ENCODE peak calls at places on chromosomes 11 and 22, in eight cellular contexts. One of them, this sample, is unnamed.
A peak's percentile ranks its signal among the peaks of the same experiment; 100 is the strongest.

GRCh38 chr11:120403966-120404365 is 67.8 kb downstream of the ARHGEF12 start:
- DNase-seq in CD4-positive, CD25-positive, alpha-beta regulatory T cell: no peak
- DNase-seq in A549: no peak
- DNase-seq in left lung: no peak
- DNase-seq in lower lobe of right lung: no peak
- DNase-seq in transverse colon: no peak
- DNase-seq in mesenchymal stem cell: no peak
- DNase-seq in heart left ventricle: no peak
- DNase-seq in this sample: no peak

GRCh38 chr11:57214087-57214395 is 23.0 kb downstream of the APLNR start:
- DNase-seq in heart left ventricle: no peak
- DNase-seq in mesenchymal stem cell: peak; percentile 10
- DNase-seq in transverse colon: no peak
- DNase-seq in A549: no peak
- DNase-seq in CD4-positive, CD25-positive, alpha-beta regulatory T cell: no peak
- DNase-seq in left lung: no peak
- DNase-seq in lower lobe of right lung: no peak
- DNase-seq in this sample: no peak

GRCh38 chr11:19723572-19724342 is 11.1 kb downstream of the NAV2 start:
- DNase-seq in CD4-positive, CD25-positive, alpha-beta regulatory T cell: peak; percentile 42
- DNase-seq in left lung: peak; percentile 72
- DNase-seq in mesenchymal stem cell: peak; percentile 36
- DNase-seq in transverse colon: no peak
- DNase-seq in lower lobe of right lung: peak; percentile 47
- DNase-seq in heart left ventricle: no peak
- DNase-seq in A549: no peak
- DNase-seq in this sample: no peak

GRCh38 chr11:117717485-117718314 is 79.3 kb downstream of the DSCAML1 start:
- DNase-seq in CD4-positive, CD25-positive, alpha-beta regulatory T cell: no peak
- DNase-seq in lower lobe of right lung: peak; percentile 80
- DNase-seq in transverse colon: peak; percentile 32
- DNase-seq in heart left ventricle: peak; percentile 18
- DNase-seq in A549: peak; percentile 85
- DNase-seq in left lung: peak; percentile 83
- DNase-seq in mesenchymal stem cell: no peak
- DNase-seq in this sample: peak; percentile 19

GRCh38 chr22:27431896-27432295 is 369.7 kb downstream of the MN1 start:
- DNase-seq in A549: peak; percentile 20
- DNase-seq in transverse colon: no peak
- DNase-seq in left lung: no peak
- DNase-seq in heart left ventricle: no peak
- DNase-seq in lower lobe of right lung: no peak
- DNase-seq in mesenchymal stem cell: no peak
- DNase-seq in CD4-positive, CD25-positive, alpha-beta regulatory T cell: no peak
- DNase-seq in this sample: no peak

GRCh38 chr22:36532466-36532865 is 3.5 kb upstream of the EIF3D start:
- DNase-seq in CD4-positive, CD25-positive, alpha-beta regulatory T cell: no peak
- DNase-seq in lower lobe of right lung: no peak
- DNase-seq in left lung: no peak
- DNase-seq in heart left ventricle: no peak
- DNase-seq in A549: no peak
- DNase-seq in transverse colon: no peak
- DNase-seq in mesenchymal stem cell: no peak
- DNase-seq in this sample: no peak

GRCh38 chr11:134639586-134640330 is 227.7 kb upstream of the B3GAT1 start:
- DNase-seq in left lung: no peak
- DNase-seq in mesenchymal stem cell: no peak
- DNase-seq in transverse colon: peak; percentile 64
- DNase-seq in A549: no peak
- DNase-seq in heart left ventricle: no peak
- DNase-seq in CD4-positive, CD25-positive, alpha-beta regulatory T cell: no peak
- DNase-seq in lower lobe of right lung: peak; percentile 59
- DNase-seq in this sample: peak; percentile 84

GRCh38 chr11:73265278-73265810 is 6.8 kb upstream of the P2RY6 start:
- DNase-seq in lower lobe of right lung: no peak
- DNase-seq in heart left ventricle: no peak
- DNase-seq in A549: no peak
- DNase-seq in transverse colon: no peak
- DNase-seq in left lung: no peak
- DNase-seq in CD4-positive, CD25-positive, alpha-beta regulatory T cell: no peak
- DNase-seq in mesenchymal stem cell: no peak
- DNase-seq in this sample: no peak

GRCh38 chr11:3929689-3930088 is 74.2 kb downstream of the STIM1 start:
- DNase-seq in mesenchymal stem cell: peak; percentile 67
- DNase-seq in CD4-positive, CD25-positive, alpha-beta regulatory T cell: no peak
- DNase-seq in A549: no peak
- DNase-seq in heart left ventricle: peak; percentile 27
- DNase-seq in left lung: no peak
- DNase-seq in lower lobe of right lung: no peak
- DNase-seq in transverse colon: no peak
- DNase-seq in this sample: no peak

GRCh38 chr11:128482512-128483191 is 104.7 kb downstream of the ETS1 start:
- DNase-seq in CD4-positive, CD25-positive, alpha-beta regulatory T cell: peak; percentile 68
- DNase-seq in left lung: no peak
- DNase-seq in heart left ventricle: peak; percentile 21
- DNase-seq in lower lobe of right lung: no peak
- DNase-seq in A549: no peak
- DNase-seq in mesenchymal stem cell: peak; percentile 68
- DNase-seq in transverse colon: no peak
- DNase-seq in this sample: no peak

GRCh38 chr11:57368106-57368826 is 12.7 kb downstream of the PRG3 start:
- DNase-seq in transverse colon: no peak
- DNase-seq in A549: no peak
- DNase-seq in heart left ventricle: no peak
- DNase-seq in lower lobe of right lung: peak; percentile 72
- DNase-seq in left lung: peak; percentile 85
- DNase-seq in CD4-positive, CD25-positive, alpha-beta regulatory T cell: no peak
- DNase-seq in mesenchymal stem cell: no peak
- DNase-seq in this sample: no peak

GRCh38 chr11:34941688-34942087 is 25.3 kb downstream of the PDHX start:
- DNase-seq in CD4-positive, CD25-positive, alpha-beta regulatory T cell: no peak
- DNase-seq in heart left ventricle: no peak
- DNase-seq in left lung: peak; percentile 43
- DNase-seq in lower lobe of right lung: no peak
- DNase-seq in mesenchymal stem cell: no peak
- DNase-seq in A549: no peak
- DNase-seq in transverse colon: no peak
- DNase-seq in this sample: no peak

GRCh38 chr11:69367211-69367964 is 73.4 kb downstream of the MYEOV start:
- DNase-seq in heart left ventricle: no peak
- DNase-seq in CD4-positive, CD25-positive, alpha-beta regulatory T cell: no peak
- DNase-seq in transverse colon: no peak
- DNase-seq in left lung: no peak
- DNase-seq in A549: no peak
- DNase-seq in mesenchymal stem cell: peak; percentile 15
- DNase-seq in lower lobe of right lung: no peak
- DNase-seq in this sample: no peak

GRCh38 chr11:11463397-11463796 is 110.3 kb upstream of the CSNK2A3 start:
- DNase-seq in mesenchymal stem cell: peak; percentile 73
- DNase-seq in A549: no peak
- DNase-seq in heart left ventricle: no peak
- DNase-seq in transverse colon: no peak
- DNase-seq in CD4-positive, CD25-positive, alpha-beta regulatory T cell: no peak
- DNase-seq in lower lobe of right lung: no peak
- DNase-seq in left lung: no peak
- DNase-seq in this sample: no peak

GRCh38 chr22:45006873-45007246 is 2.9 kb downstream of the PHF21B start:
- DNase-seq in mesenchymal stem cell: no peak
- DNase-seq in left lung: no peak
- DNase-seq in lower lobe of right lung: no peak
- DNase-seq in A549: no peak
- DNase-seq in heart left ventricle: peak; percentile 32
- DNase-seq in CD4-positive, CD25-positive, alpha-beta regulatory T cell: no peak
- DNase-seq in transverse colon: no peak
- DNase-seq in this sample: no peak

GRCh38 chr11:26621147-26621546 is 49.1 kb upstream of the MUC15 start:
- DNase-seq in A549: peak; percentile 81
- DNase-seq in lower lobe of right lung: no peak
- DNase-seq in heart left ventricle: no peak
- DNase-seq in transverse colon: no peak
- DNase-seq in CD4-positive, CD25-positive, alpha-beta regulatory T cell: no peak
- DNase-seq in left lung: no peak
- DNase-seq in mesenchymal stem cell: peak; percentile 73
- DNase-seq in this sample: no peak

GRCh38 chr11:26620282-26621045 is 48.4 kb upstream of the MUC15 start:
- DNase-seq in CD4-positive, CD25-positive, alpha-beta regulatory T cell: no peak
- DNase-seq in lower lobe of right lung: no peak
- DNase-seq in transverse colon: no peak
- DNase-seq in mesenchymal stem cell: no peak
- DNase-seq in A549: peak; percentile 29
- DNase-seq in heart left ventricle: no peak
- DNase-seq in left lung: no peak
- DNase-seq in this sample: no peak

GRCh38 chr11:26613759-26614158 is 41.7 kb upstream of the MUC15 start:
- DNase-seq in CD4-positive, CD25-positive, alpha-beta regulatory T cell: no peak
- DNase-seq in A549: no peak
- DNase-seq in left lung: no peak
- DNase-seq in mesenchymal stem cell: no peak
- DNase-seq in heart left ventricle: no peak
- DNase-seq in lower lobe of right lung: no peak
- DNase-seq in transverse colon: no peak
- DNase-seq in this sample: no peak

GRCh38 chr11:26622201-26622600 is 50.1 kb upstream of the MUC15 start:
- DNase-seq in CD4-positive, CD25-positive, alpha-beta regulatory T cell: no peak
- DNase-seq in A549: peak; percentile 16
- DNase-seq in lower lobe of right lung: no peak
- DNase-seq in mesenchymal stem cell: no peak
- DNase-seq in transverse colon: no peak
- DNase-seq in left lung: no peak
- DNase-seq in heart left ventricle: no peak
- DNase-seq in this sample: no peak

GRCh38 chr11:26618441-26618840 is 46.4 kb upstream of the MUC15 start:
- DNase-seq in mesenchymal stem cell: no peak
- DNase-seq in heart left ventricle: no peak
- DNase-seq in CD4-positive, CD25-positive, alpha-beta regulatory T cell: no peak
- DNase-seq in transverse colon: no peak
- DNase-seq in lower lobe of right lung: no peak
- DNase-seq in A549: no peak
- DNase-seq in left lung: no peak
- DNase-seq in this sample: no peak
- H3K4me1 ChIP-seq in mesenchymal stem cell: peaks cover 3% of the 10 kb centered on the region
- H3K4me1 ChIP-seq in heart left ventricle: no peaks in the 10 kb centered on the region
- H3K4me1 ChIP-seq in CD4-positive, CD25-positive, alpha-beta regulatory T cell: no peaks in the 10 kb centered on the region
- H3K4me1 ChIP-seq in transverse colon: no peaks in the 10 kb centered on the region
- H3K4me1 ChIP-seq in lower lobe of right lung: no peaks in the 10 kb centered on the region
- H3K4me1 ChIP-seq in A549: peaks cover 36% of the 10 kb centered on the region
- H3K4me1 ChIP-seq in left lung: no peaks in the 10 kb centered on the region
- H3K4me1 ChIP-seq in this sample: no peaks in the 10 kb centered on the region

GRCh38 chr22:35399114-35399677 is 744 bp upstream of the MCM5 start:
- DNase-seq in transverse colon: no peak
- DNase-seq in left lung: no peak
- DNase-seq in lower lobe of right lung: no peak
- DNase-seq in heart left ventricle: no peak
- DNase-seq in mesenchymal stem cell: no peak
- DNase-seq in CD4-positive, CD25-positive, alpha-beta regulatory T cell: no peak
- DNase-seq in A549: no peak
- DNase-seq in this sample: no peak
- H3K27ac ChIP-seq in transverse colon: peak overlapping the region; percentile 70
- H3K27ac ChIP-seq in left lung: peak overlapping the region; percentile 33
- H3K27ac ChIP-seq in lower lobe of right lung: peak overlapping the region; percentile 79
- H3K27ac ChIP-seq in heart left ventricle: no peak overlapping the region
- H3K27ac ChIP-seq in mesenchymal stem cell: no peak overlapping the region
- H3K27ac ChIP-seq in CD4-positive, CD25-positive, alpha-beta regulatory T cell: peak overlapping the region; percentile 79
- H3K27ac ChIP-seq in A549: peak overlapping the region; percentile 77
- H3K27ac ChIP-seq in this sample: no peak overlapping the region

GRCh38 chr11:127115844-127116243 is 115.3 kb upstream of the KIRREL3 start:
- DNase-seq in mesenchymal stem cell: no peak
- DNase-seq in lower lobe of right lung: no peak
- DNase-seq in transverse colon: no peak
- DNase-seq in left lung: no peak
- DNase-seq in A549: no peak
- DNase-seq in heart left ventricle: no peak
- DNase-seq in CD4-positive, CD25-positive, alpha-beta regulatory T cell: no peak
- DNase-seq in this sample: no peak

GRCh38 chr11:127117231-127117671 is 116.7 kb upstream of the KIRREL3 start:
- DNase-seq in transverse colon: no peak
- DNase-seq in mesenchymal stem cell: no peak
- DNase-seq in lower lobe of right lung: no peak
- DNase-seq in left lung: no peak
- DNase-seq in A549: no peak
- DNase-seq in heart left ventricle: no peak
- DNase-seq in CD4-positive, CD25-positive, alpha-beta regulatory T cell: no peak
- DNase-seq in this sample: no peak

GRCh38 chr11:127110542-127110941 is 110.0 kb upstream of the KIRREL3 start:
- DNase-seq in CD4-positive, CD25-positive, alpha-beta regulatory T cell: no peak
- DNase-seq in mesenchymal stem cell: no peak
- DNase-seq in heart left ventricle: no peak
- DNase-seq in left lung: no peak
- DNase-seq in A549: no peak
- DNase-seq in transverse colon: no peak
- DNase-seq in lower lobe of right lung: no peak
- DNase-seq in this sample: peak; percentile 10

GRCh38 chr11:127109796-127110195 is 109.2 kb upstream of the KIRREL3 start:
- DNase-seq in mesenchymal stem cell: no peak
- DNase-seq in heart left ventricle: no peak
- DNase-seq in CD4-positive, CD25-positive, alpha-beta regulatory T cell: no peak
- DNase-seq in lower lobe of right lung: no peak
- DNase-seq in A549: no peak
- DNase-seq in left lung: no peak
- DNase-seq in transverse colon: no peak
- DNase-seq in this sample: no peak

GRCh38 chr11:127114035-127114434 is 113.5 kb upstream of the KIRREL3 start:
- DNase-seq in A549: no peak
- DNase-seq in CD4-positive, CD25-positive, alpha-beta regulatory T cell: no peak
- DNase-seq in lower lobe of right lung: no peak
- DNase-seq in transverse colon: no peak
- DNase-seq in heart left ventricle: no peak
- DNase-seq in mesenchymal stem cell: no peak
- DNase-seq in left lung: no peak
- DNase-seq in this sample: peak; percentile 15
- H3K4me3 ChIP-seq in A549: no peak overlapping the region
- H3K4me3 ChIP-seq in CD4-positive, CD25-positive, alpha-beta regulatory T cell: no peak overlapping the region
- H3K4me3 ChIP-seq in lower lobe of right lung: no peak overlapping the region
- H3K4me3 ChIP-seq in transverse colon: no peak overlapping the region
- H3K4me3 ChIP-seq in heart left ventricle: no peak overlapping the region
- H3K4me3 ChIP-seq in mesenchymal stem cell: no peak overlapping the region
- H3K4me3 ChIP-seq in left lung: no peak overlapping the region
- H3K4me3 ChIP-seq in this sample: no peak overlapping the region

DNA sequence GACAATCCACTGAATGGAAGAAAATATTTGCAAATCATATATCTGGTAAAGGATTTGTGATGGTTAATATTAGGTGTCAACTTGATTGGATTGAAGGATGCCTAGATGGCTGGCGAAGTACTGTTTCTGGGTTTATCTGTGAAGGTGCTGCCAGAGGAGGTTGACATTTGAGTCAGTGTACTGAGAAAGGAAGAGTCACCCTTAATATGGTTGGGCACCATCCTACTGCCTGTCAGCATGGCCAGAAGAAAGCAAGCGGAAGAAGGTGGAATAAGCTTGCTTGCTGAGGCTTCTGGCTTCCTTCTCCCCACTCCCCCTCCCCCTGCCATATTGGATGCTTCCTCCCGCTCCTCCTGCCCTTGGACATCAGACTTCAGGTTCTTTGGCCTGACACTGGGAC is 101.9 kb downstream of the GAB2 start:
- DNase-seq in lower lobe of right lung: no peak
- DNase-seq in CD4-positive, CD25-positive, alpha-beta regulatory T cell: no peak
- DNase-seq in transverse colon: no peak
- DNase-seq in mesenchymal stem cell: no peak
- DNase-seq in heart left ventricle: no peak
- DNase-seq in left lung: no peak
- DNase-seq in A549: no peak
- DNase-seq in this sample: no peak
- H3K4me1 ChIP-seq in lower lobe of right lung: peaks cover 62% of the 10 kb centered on the region
- H3K4me1 ChIP-seq in CD4-positive, CD25-positive, alpha-beta regulatory T cell: no peaks in the 10 kb centered on the region
- H3K4me1 ChIP-seq in transverse colon: peaks cover 61% of the 10 kb centered on the region
- H3K4me1 ChIP-seq in mesenchymal stem cell: no peaks in the 10 kb centered on the region
- H3K4me1 ChIP-seq in heart left ventricle: peaks cover 40% of the 10 kb centered on the region
- H3K4me1 ChIP-seq in left lung: peaks cover 79% of the 10 kb centered on the region
- H3K4me1 ChIP-seq in A549: peaks cover 15% of the 10 kb centered on the region
- H3K4me1 ChIP-seq in this sample: peaks cover 7% of the 10 kb centered on the region